ENCODE peak calls at places on chromosomes 5 and 9, in six cellular contexts. One of them, this sample, is unnamed.

GRCh38 chr5:31346896-31347557 is 153.5 kb downstream of the CDH6 start:
- DNase-seq in HuH-7.5: no peak
- DNase-seq in GM13977: no peak
- DNase-seq in activated CD8-positive, alpha-beta T cell treated with anti-CD3 and anti-CD28 coated beads for 36 hours: no peak
- DNase-seq in MCF 10A: peak
- DNase-seq in stimulated activated CD4-positive, alpha-beta T cell treated with anti-CD3 and anti-CD28 coated beads, Interleukin-1b, Interleukin-23, amount 100 ng/mL, for 48 hours: no peak
- DNase-seq in this sample: no peak

GRCh38 chr9:126495411-126496180 is 118.1 kb upstream of the LMX1B start:
- DNase-seq in HuH-7.5: no peak
- DNase-seq in GM13977: no peak
- DNase-seq in activated CD8-positive, alpha-beta T cell treated with anti-CD3 and anti-CD28 coated beads for 36 hours: no peak
- DNase-seq in MCF 10A: no peak
- DNase-seq in stimulated activated CD4-positive, alpha-beta T cell treated with anti-CD3 and anti-CD28 coated beads, Interleukin-1b, Interleukin-23, amount 100 ng/mL, for 48 hours: no peak
- DNase-seq in this sample: peak

GRCh38 chr9:75235632-75236031 is 147.3 kb downstream of the OSTF1 start:
- DNase-seq in HuH-7.5: no peak
- DNase-seq in GM13977: no peak
- DNase-seq in activated CD8-positive, alpha-beta T cell treated with anti-CD3 and anti-CD28 coated beads for 36 hours: no peak
- DNase-seq in MCF 10A: peak
- DNase-seq in stimulated activated CD4-positive, alpha-beta T cell treated with anti-CD3 and anti-CD28 coated beads, Interleukin-1b, Interleukin-23, amount 100 ng/mL, for 48 hours: no peak
- DNase-seq in this sample: peak

GRCh38 chr5:39302507-39302906 is 61.8 kb downstream of the C9 start:
- DNase-seq in HuH-7.5: no peak
- DNase-seq in GM13977: no peak
- DNase-seq in activated CD8-positive, alpha-beta T cell treated with anti-CD3 and anti-CD28 coated beads for 36 hours: no peak
- DNase-seq in MCF 10A: no peak
- DNase-seq in stimulated activated CD4-positive, alpha-beta T cell treated with anti-CD3 and anti-CD28 coated beads, Interleukin-1b, Interleukin-23, amount 100 ng/mL, for 48 hours: no peak
- DNase-seq in this sample: no peak

GRCh38 chr5:179112469-179113142 is 52.4 kb downstream of the ZNF354C start:
- DNase-seq in HuH-7.5: no peak
- DNase-seq in GM13977: peak
- DNase-seq in activated CD8-positive, alpha-beta T cell treated with anti-CD3 and anti-CD28 coated beads for 36 hours: no peak
- DNase-seq in MCF 10A: no peak
- DNase-seq in stimulated activated CD4-positive, alpha-beta T cell treated with anti-CD3 and anti-CD28 coated beads, Interleukin-1b, Interleukin-23, amount 100 ng/mL, for 48 hours: no peak
- DNase-seq in this sample: no peak

GRCh38 chr9:72292184-72292787 is 72.7 kb downstream of the ZFAND5 start:
- DNase-seq in HuH-7.5: no peak
- DNase-seq in GM13977: peak
- DNase-seq in activated CD8-positive, alpha-beta T cell treated with anti-CD3 and anti-CD28 coated beads for 36 hours: no peak
- DNase-seq in MCF 10A: peak
- DNase-seq in stimulated activated CD4-positive, alpha-beta T cell treated with anti-CD3 and anti-CD28 coated beads, Interleukin-1b, Interleukin-23, amount 100 ng/mL, for 48 hours: no peak
- DNase-seq in this sample: peak

GRCh38 chr5:1516615-1517601 is 6.9 kb downstream of the LPCAT1 start:
- DNase-seq in HuH-7.5: no peak
- DNase-seq in GM13977: no peak
- DNase-seq in activated CD8-positive, alpha-beta T cell treated with anti-CD3 and anti-CD28 coated beads for 36 hours: no peak
- DNase-seq in MCF 10A: no peak
- DNase-seq in stimulated activated CD4-positive, alpha-beta T cell treated with anti-CD3 and anti-CD28 coated beads, Interleukin-1b, Interleukin-23, amount 100 ng/mL, for 48 hours: no peak
- DNase-seq in this sample: peak

GRCh38 chr9:3385871-3386270 is 139.9 kb downstream of the RFX3 start:
- DNase-seq in HuH-7.5: no peak
- DNase-seq in GM13977: peak
- DNase-seq in activated CD8-positive, alpha-beta T cell treated with anti-CD3 and anti-CD28 coated beads for 36 hours: peak
- DNase-seq in MCF 10A: no peak
- DNase-seq in stimulated activated CD4-positive, alpha-beta T cell treated with anti-CD3 and anti-CD28 coated beads, Interleukin-1b, Interleukin-23, amount 100 ng/mL, for 48 hours: peak
- DNase-seq in this sample: no peak

GRCh38 chr5:142385194-142385593 is 60.4 kb upstream of the SPRY4 start:
- DNase-seq in HuH-7.5: no peak
- DNase-seq in GM13977: no peak
- DNase-seq in activated CD8-positive, alpha-beta T cell treated with anti-CD3 and anti-CD28 coated beads for 36 hours: no peak
- DNase-seq in MCF 10A: no peak
- DNase-seq in stimulated activated CD4-positive, alpha-beta T cell treated with anti-CD3 and anti-CD28 coated beads, Interleukin-1b, Interleukin-23, amount 100 ng/mL, for 48 hours: no peak
- DNase-seq in this sample: no peak

GRCh38 chr9:136721339-136722092 is 9.1 kb downstream of the DIPK1B start:
- DNase-seq in HuH-7.5: peak
- DNase-seq in GM13977: no peak
- DNase-seq in activated CD8-positive, alpha-beta T cell treated with anti-CD3 and anti-CD28 coated beads for 36 hours: no peak
- DNase-seq in MCF 10A: peak
- DNase-seq in stimulated activated CD4-positive, alpha-beta T cell treated with anti-CD3 and anti-CD28 coated beads, Interleukin-1b, Interleukin-23, amount 100 ng/mL, for 48 hours: no peak
- DNase-seq in this sample: peak

GRCh38 chr5:139638090-139638735 is 9.9 kb upstream of the CXXC5 start:
- DNase-seq in HuH-7.5: peak
- DNase-seq in GM13977: peak
- DNase-seq in activated CD8-positive, alpha-beta T cell treated with anti-CD3 and anti-CD28 coated beads for 36 hours: no peak
- DNase-seq in MCF 10A: peak
- DNase-seq in stimulated activated CD4-positive, alpha-beta T cell treated with anti-CD3 and anti-CD28 coated beads, Interleukin-1b, Interleukin-23, amount 100 ng/mL, for 48 hours: no peak
- DNase-seq in this sample: peak

GRCh38 chr5:132704875-132705274 is 31.1 kb downstream of the IL4 start:
- DNase-seq in HuH-7.5: no peak
- DNase-seq in GM13977: no peak
- DNase-seq in activated CD8-positive, alpha-beta T cell treated with anti-CD3 and anti-CD28 coated beads for 36 hours: no peak
- DNase-seq in MCF 10A: peak
- DNase-seq in stimulated activated CD4-positive, alpha-beta T cell treated with anti-CD3 and anti-CD28 coated beads, Interleukin-1b, Interleukin-23, amount 100 ng/mL, for 48 hours: no peak
- DNase-seq in this sample: no peak

GRCh38 chr5:35117960-35118359 is 70.2 kb upstream of the AGXT2 start:
- DNase-seq in HuH-7.5: no peak
- DNase-seq in GM13977: peak
- DNase-seq in activated CD8-positive, alpha-beta T cell treated with anti-CD3 and anti-CD28 coated beads for 36 hours: no peak
- DNase-seq in MCF 10A: peak
- DNase-seq in stimulated activated CD4-positive, alpha-beta T cell treated with anti-CD3 and anti-CD28 coated beads, Interleukin-1b, Interleukin-23, amount 100 ng/mL, for 48 hours: no peak
- DNase-seq in this sample: no peak

This sample was measured in DMS53.